ENCODE peak calls at places on chromosomes 11 and 22, in five cellular contexts. U, P, Y, O and F are unnamed samples.

GRCh38 chr11:112635338-112635737 is 325.9 kb upstream of the NCAM1 start:
- DNase-seq in O (no peak), Y (no peak), U (no peak), P (no peak), F (no peak)

GRCh38 chr11:65629579-65629978 is 8.3 kb upstream of the SIPA1 start:
- DNase-seq in U (no peak), O (no peak), Y (no peak), P (no peak), F (no peak)

GRCh38 chr11:79092791-79093313 is 348.0 kb downstream of the TENM4 start:
- DNase-seq in O (peak; percentile 75), Y (peak; percentile 67), P (no peak), U (no peak), F (peak; percentile 17)

GRCh38 chr11:8773916-8774537 is 91.4 kb downstream of the RPL27A start:
- DNase-seq in Y (no peak), O (no peak), P (no peak), U (no peak), F (no peak)

GRCh38 chr22:35883028-35883620 is 145.5 kb downstream of the RBFOX2 start:
- DNase-seq in Y (peak; percentile 7), P (no peak), U (no peak), O (no peak), F (no peak)

GRCh38 chr11:59754494-59754858 is 700 bp upstream of the STX3 start:
- DNase-seq in O (no peak), U (peak; percentile 85), Y (peak; percentile 28), P (no peak), F (peak; percentile 7)

GRCh38 chr11:124605719-124606118 is 5.5 kb upstream of the PANX3 start:
- DNase-seq in U (no peak), P (no peak), O (no peak), Y (no peak), F (no peak)

GRCh38 chr11:120182790-120183491 is 27.9 kb upstream of the OAF start:
- DNase-seq in O (peak; percentile 66), P (peak; percentile 49), Y (peak; percentile 17), U (peak; percentile 45), F (no peak)

GRCh38 chr11:115912484-115912945 is 408.3 kb upstream of the CADM1 start:
- DNase-seq in P (no peak), U (no peak), Y (no peak), O (no peak), F (no peak)

GRCh38 chr11:69435161-69435990 is 46.1 kb upstream of the LINC01488 start:
- DNase-seq in Y (no peak), U (peak; percentile 53), O (peak; percentile 50), P (no peak), F (no peak)

GRCh38 chr11:101715281-101715680 is 131.5 kb upstream of the TRPC6 start:
- DNase-seq in O (no peak), U (no peak), Y (no peak), P (no peak), F (no peak)

GRCh38 chr11:118979434-118979833 is 7.9 kb downstream of the FOXR1 start:
- DNase-seq in P (no peak), O (no peak), Y (no peak), U (peak; percentile 5), F (no peak)

GRCh38 chr22:23500508-23501208 is 79.4 kb downstream of the IGLL1 start:
- DNase-seq in P (no peak), O (peak; percentile 35), U (no peak), Y (no peak), F (peak; percentile 40)

GRCh38 chr11:47918882-47919495 is 61.4 kb upstream of the PTPRJ start:
- DNase-seq in Y (no peak), U (peak; percentile 14), P (no peak), O (no peak), F (no peak)

GRCh38 chr11:69650832-69651344 is 9.9 kb downstream of the CCND1 start:
- DNase-seq in U (peak; percentile 54), O (peak; percentile 54), Y (no peak), P (no peak), F (no peak)

GRCh38 chr11:11985954-11986949 is 22.2 kb downstream of the DKK3 start:
- DNase-seq in Y (no peak), P (no peak), O (peak; percentile 20), U (no peak), F (no peak)

GRCh38 chr11:120021391-120021953 is 116.4 kb downstream of the TRIM29 start:
- DNase-seq in U (no peak), O (no peak), P (no peak), Y (no peak), F (no peak)

GRCh38 chr11:25317221-25317620 is 820.4 kb downstream of the LUZP2 start:
- DNase-seq in Y (no peak), P (no peak), O (no peak), U (no peak), F (no peak)

GRCh38 chr22:30422481-30423295 is 2.9 kb upstream of the MTFP1 start:
- DNase-seq in O (peak; percentile 90), Y (peak; percentile 86), U (no peak), P (peak; percentile 82), F (peak; percentile 87)

GRCh38 chr22:28714043-28714442 is 27.6 kb downstream of the CHEK2 start:
- DNase-seq in Y (no peak), U (no peak), P (no peak), O (no peak), F (no peak)

GRCh38 chr11:69362315-69362714 is 68.4 kb downstream of the MYEOV start:
- DNase-seq in U (no peak), P (peak; percentile 20), O (no peak), Y (no peak), F (no peak)

GRCh38 chr11:44886765-44887164 is 63.9 kb downstream of the TP53I11 start:
- DNase-seq in U (no peak), O (no peak), P (no peak), Y (no peak), F (no peak)

GRCh38 chr11:74307409-74307808 is 4.0 kb downstream of the P4HA3 start:
- DNase-seq in U (no peak), P (no peak), Y (no peak), O (no peak), F (no peak)

GRCh38 chr11:57514538-57515331 is 767 bp downstream of the SLC43A1 start:
- DNase-seq in Y (no peak), P (peak; percentile 69), O (peak; percentile 82), U (peak; percentile 91), F (peak; percentile 48)

GRCh38 chr22:25494774-25495173 is 69.7 kb upstream of the GRK3 start:
- DNase-seq in U (no peak), P (no peak), Y (no peak), O (no peak), F (no peak)

GRCh38 chr11:68003846-68004550 is at the start of gene UNC93B1:
- DNase-seq in Y (peak; percentile 92), O (peak; percentile 94), P (peak; percentile 93), U (peak; percentile 98), F (peak; percentile 81)

GRCh38 chr11:111592491-111592890 is 9.8 kb upstream of the SIK2 start:
- DNase-seq in O (no peak), U (no peak), P (no peak), Y (no peak), F (no peak)

GRCh38 chr11:79592441-79593223 is 151.8 kb upstream of the TENM4 start:
- DNase-seq in Y (no peak), U (no peak), O (no peak), P (no peak), F (no peak)

DNA sequence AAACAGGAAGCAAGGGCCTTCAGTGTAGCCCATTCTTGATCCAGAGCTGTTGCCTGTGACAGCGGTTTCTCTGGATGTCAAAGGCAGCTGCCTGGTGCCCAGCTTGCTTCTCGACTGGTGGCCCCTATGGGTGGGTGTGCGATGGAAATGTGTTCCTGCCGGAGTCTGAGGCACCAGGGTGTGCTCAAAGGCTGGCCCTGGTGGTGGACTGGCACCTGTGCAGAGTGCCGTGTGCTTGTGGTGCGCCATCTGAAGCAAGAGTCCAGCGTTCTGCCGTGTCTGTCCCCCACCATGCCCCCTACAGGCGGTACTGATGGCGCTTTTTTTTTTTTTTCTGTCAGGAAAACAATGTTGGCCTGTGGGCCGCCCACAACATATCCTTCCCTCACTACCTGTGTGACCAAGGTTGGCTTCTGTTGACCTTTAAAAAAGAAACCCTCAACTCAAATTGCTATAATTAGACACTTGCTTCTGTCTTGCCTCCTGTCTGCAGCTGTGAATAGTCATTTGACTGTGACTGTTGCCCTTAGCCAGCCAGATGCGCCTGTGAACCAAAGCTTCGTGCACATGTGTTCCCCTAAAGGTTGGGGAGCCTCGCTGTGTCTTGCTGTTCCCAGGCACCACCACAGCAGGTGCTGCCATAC is 4.7 kb upstream of the RANBP1 start:
- DNase-seq in U (peak; percentile 67), Y (peak; percentile 65), O (no peak), P (no peak), F (no peak)
- TF ChIP-seq CTCF in U (peak; percentile 35), Y (peak; percentile 25), O (no peak), P (no peak), F (no peak)

DNA sequence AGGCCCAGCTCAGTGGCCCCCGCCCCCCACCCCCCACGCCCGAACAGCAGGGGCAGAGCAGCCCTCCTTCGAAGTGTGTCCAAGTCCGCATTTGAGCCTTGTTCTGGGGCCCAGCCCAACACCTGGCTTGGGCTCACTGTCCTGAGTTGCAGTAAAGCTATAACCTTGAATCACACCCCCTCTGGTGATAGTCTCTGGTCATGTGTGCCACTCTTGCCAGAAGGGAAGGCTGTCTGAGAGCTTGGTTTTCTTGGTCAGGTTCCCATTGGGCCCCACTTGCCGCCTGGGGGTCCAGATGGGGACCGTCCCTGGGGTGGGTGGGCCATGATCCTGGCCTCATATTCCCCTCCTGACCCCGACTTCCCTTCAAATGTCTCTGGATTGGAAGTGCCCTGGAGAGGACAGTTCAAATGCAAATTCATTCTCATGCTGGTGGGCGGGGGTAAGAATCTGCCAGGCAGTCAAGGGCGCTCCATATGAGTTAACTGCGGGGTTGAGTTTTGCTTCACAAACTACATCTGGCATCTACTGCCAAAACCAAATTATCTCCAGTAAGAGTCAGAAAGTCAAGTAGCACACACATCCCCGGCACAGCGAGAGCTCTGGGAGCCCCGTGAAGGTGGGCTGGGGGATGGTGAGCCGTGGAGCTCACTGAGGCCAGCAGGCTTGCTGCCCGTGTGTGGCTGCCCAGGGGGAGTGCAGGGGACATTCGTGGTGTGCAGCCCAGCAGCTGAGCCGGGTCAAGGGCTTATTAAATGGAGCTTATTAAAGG is 35.7 kb downstream of the B3GAT1 start:
- DNase-seq in O (peak; percentile 36), Y (no peak), P (no peak), U (peak; percentile 54), F (no peak)
- TF ChIP-seq POLR2A in O (no peak), Y (no peak), P (no peak), U (no peak), F (no peak)

GRCh38 chr11:14644396-14645246 is 1.0 kb downstream of the PDE3B start:
- DNase-seq in U (peak; percentile 92), O (peak; percentile 68), Y (peak; percentile 28), P (peak; percentile 34), F (peak; percentile 25)
- TF ChIP-seq CTCF in U (peak; percentile 26), O (no peak), Y (no peak), P (no peak), F (no peak)

DNA sequence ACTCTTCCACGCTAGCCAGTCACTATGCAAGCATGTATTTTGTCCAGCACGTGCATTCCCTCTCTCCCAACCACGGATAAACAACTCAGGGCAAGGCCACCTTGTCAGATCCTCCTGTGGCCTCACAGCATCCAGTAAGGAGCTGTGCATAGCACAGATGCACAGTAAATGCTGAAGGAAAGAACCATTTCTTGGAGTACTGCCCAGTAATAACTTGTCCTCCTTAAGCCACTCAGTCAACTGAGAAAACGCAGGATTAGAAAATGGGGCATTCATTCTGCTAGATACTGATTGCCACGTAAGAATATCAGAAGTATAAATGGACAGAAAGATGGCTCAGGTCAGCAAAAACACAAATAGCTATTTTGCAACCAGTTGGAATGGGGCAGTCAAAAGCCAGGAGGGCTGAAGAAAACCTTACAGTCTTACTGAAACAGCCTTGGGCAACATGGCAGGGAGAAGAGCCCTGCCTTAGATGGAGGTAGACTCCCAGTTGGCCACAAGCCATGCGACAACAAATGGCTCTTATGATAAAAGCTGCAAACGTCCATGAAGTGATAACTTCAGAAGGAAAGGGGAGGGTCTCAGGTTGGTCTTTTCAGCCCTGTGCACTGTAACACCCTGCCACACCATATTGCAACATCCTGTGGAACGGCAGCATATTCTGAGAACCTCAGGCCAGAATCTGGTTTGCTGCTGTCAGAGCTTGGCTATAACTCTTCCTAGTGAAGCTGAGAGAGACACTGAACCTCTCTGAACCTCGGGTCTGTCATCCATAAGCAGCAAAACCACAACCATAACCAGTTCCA is 23.0 kb downstream of the PC start:
- DNase-seq in Y (no peak), U (no peak), P (no peak), O (no peak), F (no peak)
- TF ChIP-seq POLR2A in Y (no peak), U (no peak), P (no peak), O (no peak), F (no peak)